ENCODE peak calls at places on chromosomes 13 and 19, in seven cellular contexts. F, D, O, S, R, X and K are unnamed samples.

GRCh38 chr13:29683041-29683440 is 87.6 kb upstream of the SLC7A1 start:
- DNase-seq in D (no peak), O (no peak), R (no peak), F (no peak), X (no peak), S (no peak), K (no peak)

GRCh38 chr13:44726214-44726613 is 150.1 kb upstream of the TSC22D1 start:
- DNase-seq in D (no peak), S (no peak), F (no peak), R (no peak), X (no peak), O (no peak), K (no peak)

GRCh38 chr13:108070491-108070890 is 144.8 kb downstream of the LIG4 start:
- DNase-seq in R (no peak), X (no peak), O (no peak), F (no peak), S (no peak), D (peak), K (no peak)

GRCh38 chr13:109802936-109803335 is 16.6 kb upstream of the IRS2 start:
- DNase-seq in X (no peak), F (no peak), O (no peak), S (no peak), D (no peak), R (no peak), K (no peak)

GRCh38 chr13:94154362-94154761 is 325.1 kb downstream of the DCT start:
- DNase-seq in D (no peak), R (no peak), F (peak), X (no peak), S (peak), O (no peak), K (no peak)

GRCh38 chr19:39833464-39834286 is at the start of gene DYRK1B:
- DNase-seq in S (peak), O (peak), F (peak), X (no peak), D (peak), R (peak), K (peak)

GRCh38 chr13:79716191-79716590 is 235.2 kb downstream of the NDFIP2 start:
- DNase-seq in R (no peak), S (no peak), X (no peak), D (no peak), F (no peak), O (no peak), K (no peak)

GRCh38 chr19:46372901-46373572 is 26.1 kb downstream of the PPP5C start:
- DNase-seq in S (peak), O (no peak), X (peak), F (peak), D (no peak), R (no peak), K (peak)

GRCh38 chr13:39776439-39776838 is 121.0 kb downstream of the COG6 start:
- DNase-seq in F (peak), D (no peak), O (no peak), R (no peak), S (peak), X (peak), K (no peak)

GRCh38 chr13:20398459-20398858 is 127.2 kb downstream of the CRYL1 start:
- DNase-seq in D (no peak), S (no peak), O (no peak), X (no peak), F (no peak), R (no peak), K (no peak)

GRCh38 chr13:98105929-98106336 is 37.0 kb upstream of the FARP1 start:
- DNase-seq in X (no peak), F (peak), R (no peak), S (peak), O (no peak), D (no peak), K (no peak)

GRCh38 chr19:33442706-33443105 is 69.2 kb downstream of the CEBPG start:
- DNase-seq in O (no peak), X (no peak), S (no peak), F (no peak), D (no peak), R (no peak), K (no peak)

GRCh38 chr13:97030705-97031452 is 36.6 kb upstream of the OXGR1 start:
- DNase-seq in R (no peak), S (peak), O (peak), D (no peak), X (peak), F (peak), K (no peak)